ENCODE peak calls at places on chromosomes 5 and 9, in five cellular contexts. One of them, this sample, is unnamed.

GRCh38 chr9:109880276-109881169 is 100.5 kb downstream of the PALM2AKAP2 start:
- DNase-seq in neural progenitor cell: peak; percentile 55
- DNase-seq in PC-9: no peak
- DNase-seq in hepatocyte: peak; percentile 47
- DNase-seq in HCT116: peak; percentile 67
- DNase-seq in this sample: no peak

GRCh38 chr5:9370256-9370655 is 175.6 kb downstream of the SEMA5A start:
- DNase-seq in PC-9: no peak
- DNase-seq in HCT116: no peak
- DNase-seq in hepatocyte: no peak
- DNase-seq in neural progenitor cell: no peak
- DNase-seq in this sample: no peak

GRCh38 chr5:56833325-56833724 is 18.0 kb downstream of the MAP3K1 start:
- DNase-seq in PC-9: peak; percentile 30
- DNase-seq in neural progenitor cell: no peak
- DNase-seq in hepatocyte: no peak
- DNase-seq in HCT116: no peak
- DNase-seq in this sample: no peak

GRCh38 chr5:122972877-122973276 is 63.6 kb downstream of the PPIC start:
- DNase-seq in PC-9: no peak
- DNase-seq in HCT116: no peak
- DNase-seq in hepatocyte: no peak
- DNase-seq in neural progenitor cell: no peak
- DNase-seq in this sample: peak; percentile 29

GRCh38 chr9:68755051-68755450 is 50.0 kb downstream of the PIP5K1B start:
- DNase-seq in PC-9: no peak
- DNase-seq in hepatocyte: no peak
- DNase-seq in neural progenitor cell: no peak
- DNase-seq in HCT116: no peak
- DNase-seq in this sample: no peak

GRCh38 chr5:61162832-61163567 is 732 bp upstream of the SMIM15 start:
- DNase-seq in HCT116: no peak
- DNase-seq in PC-9: peak; percentile 43
- DNase-seq in hepatocyte: no peak
- DNase-seq in neural progenitor cell: peak; percentile 15
- DNase-seq in this sample: peak; percentile 30

GRCh38 chr5:176500511-176500910 is 36.7 kb downstream of the RNF44 start:
- DNase-seq in hepatocyte: no peak
- DNase-seq in neural progenitor cell: no peak
- DNase-seq in PC-9: no peak
- DNase-seq in HCT116: no peak
- DNase-seq in this sample: no peak

GRCh38 chr9:14313378-14313940 is 482 bp downstream of the NFIB start:
- DNase-seq in HCT116: no peak
- DNase-seq in PC-9: no peak
- DNase-seq in neural progenitor cell: peak; percentile 56
- DNase-seq in hepatocyte: peak; percentile 41
- DNase-seq in this sample: no peak

GRCh38 chr5:175385691-175386360 is 58.2 kb downstream of the DRD1 start:
- DNase-seq in PC-9: peak; percentile 51
- DNase-seq in hepatocyte: no peak
- DNase-seq in HCT116: no peak
- DNase-seq in neural progenitor cell: no peak
- DNase-seq in this sample: peak; percentile 71

GRCh38 chr5:98360548-98360947 is 412.9 kb upstream of the RGMB start:
- DNase-seq in PC-9: no peak
- DNase-seq in hepatocyte: no peak
- DNase-seq in HCT116: no peak
- DNase-seq in neural progenitor cell: no peak
- DNase-seq in this sample: no peak

GRCh38 chr5:73867344-73868335 is 241.6 kb downstream of the ARHGEF28 start:
- DNase-seq in PC-9: no peak
- DNase-seq in hepatocyte: no peak
- DNase-seq in HCT116: no peak
- DNase-seq in neural progenitor cell: no peak
- DNase-seq in this sample: peak; percentile 47

GRCh38 chr9:119215651-119216050 is 153.6 kb downstream of the BRINP1 start:
- DNase-seq in neural progenitor cell: no peak
- DNase-seq in hepatocyte: no peak
- DNase-seq in PC-9: no peak
- DNase-seq in HCT116: no peak
- DNase-seq in this sample: no peak

GRCh38 chr9:124074746-124075145 is 63.2 kb downstream of the LHX2 start:
- DNase-seq in neural progenitor cell: no peak
- DNase-seq in hepatocyte: no peak
- DNase-seq in PC-9: peak; percentile 75
- DNase-seq in HCT116: no peak
- DNase-seq in this sample: no peak

GRCh38 chr5:150593593-150593992 is 46.9 kb upstream of the SYNPO start:
- DNase-seq in neural progenitor cell: no peak
- DNase-seq in HCT116: no peak
- DNase-seq in PC-9: no peak
- DNase-seq in hepatocyte: no peak
- DNase-seq in this sample: peak; percentile 20

GRCh38 chr9:137168907-137169763 is 716 bp downstream of the LRRC26 start:
- DNase-seq in hepatocyte: peak; percentile 49
- DNase-seq in HCT116: peak; percentile 65
- DNase-seq in PC-9: peak; percentile 66
- DNase-seq in neural progenitor cell: peak; percentile 92
- DNase-seq in this sample: peak; percentile 12
- TF ChIP-seq EZH2 in hepatocyte: peak; percentile 25
- TF ChIP-seq EZH2 in HCT116: no peak
- TF ChIP-seq EZH2 in PC-9: no peak
- TF ChIP-seq EZH2 in neural progenitor cell: no peak
- TF ChIP-seq EZH2 in this sample: peak; percentile 82

DNA sequence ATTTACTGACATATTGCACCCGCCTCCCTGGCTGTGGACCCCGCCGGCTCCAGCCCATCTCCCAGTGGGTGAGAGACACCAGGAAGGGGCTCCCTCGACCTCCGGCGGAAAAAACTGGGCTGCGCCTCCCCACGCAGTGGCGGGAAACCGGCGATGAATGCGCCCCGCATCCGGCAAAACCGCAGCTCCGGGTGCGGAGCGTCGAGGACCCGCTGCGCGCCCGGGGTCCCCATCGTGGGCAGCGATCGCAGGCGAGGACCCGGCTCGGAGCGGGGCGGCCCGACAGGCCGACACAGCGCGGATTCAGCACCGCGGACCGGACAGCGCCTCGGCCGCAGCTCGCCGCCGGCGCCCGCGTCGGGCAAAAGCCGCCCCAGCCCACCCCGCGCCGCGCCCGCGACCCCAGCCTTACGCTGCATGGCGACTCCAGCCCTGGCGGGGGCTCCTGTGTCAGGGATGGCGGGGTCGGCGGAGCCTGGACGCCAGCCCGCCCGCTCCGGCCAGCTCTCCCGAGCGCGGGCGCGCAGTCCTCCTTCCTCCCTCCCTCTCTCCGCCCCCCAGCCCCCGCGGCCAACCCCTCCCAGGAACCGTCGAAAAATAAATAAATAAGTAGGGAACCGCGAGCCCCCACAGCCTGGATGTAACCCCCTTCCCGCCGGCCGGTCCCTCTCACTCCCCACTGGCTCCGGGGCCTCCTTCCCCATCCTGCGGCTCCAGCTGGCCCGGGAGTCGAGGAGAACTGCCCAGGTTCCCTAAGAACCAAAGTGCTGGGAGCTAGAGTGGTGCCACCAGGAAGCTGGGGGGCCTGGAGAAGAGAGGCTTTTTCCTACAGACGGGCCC is 3.1 kb downstream of the LHX3 start:
- DNase-seq in PC-9: no peak
- DNase-seq in hepatocyte: peak; percentile 69
- DNase-seq in HCT116: no peak
- DNase-seq in neural progenitor cell: peak; percentile 92
- DNase-seq in this sample: no peak
- TF ChIP-seq EZH2 in PC-9: no peak
- TF ChIP-seq EZH2 in hepatocyte: no peak
- TF ChIP-seq EZH2 in HCT116: no peak
- TF ChIP-seq EZH2 in neural progenitor cell: peak; percentile 92
- TF ChIP-seq EZH2 in this sample: peak; percentile 87

GRCh38 chr5:3595102-3595961 is at the start of gene IRX1:
- DNase-seq in HCT116: no peak
- DNase-seq in PC-9: no peak
- DNase-seq in hepatocyte: peak; percentile 41
- DNase-seq in neural progenitor cell: peak; percentile 88
- DNase-seq in this sample: peak; percentile 47

GRCh38 chr5:3594514-3595101 is 1.0 kb upstream of the IRX1 start:
- DNase-seq in HCT116: no peak
- DNase-seq in hepatocyte: peak; percentile 51
- DNase-seq in PC-9: no peak
- DNase-seq in neural progenitor cell: peak; percentile 79
- DNase-seq in this sample: peak; percentile 49

GRCh38 chr5:3597727-3598082 is 2.1 kb downstream of the IRX1 start:
- DNase-seq in neural progenitor cell: no peak
- DNase-seq in PC-9: no peak
- DNase-seq in HCT116: no peak
- DNase-seq in hepatocyte: no peak
- DNase-seq in this sample: peak; percentile 45

GRCh38 chr5:3597002-3597726 is 1.5 kb downstream of the IRX1 start:
- DNase-seq in HCT116: no peak
- DNase-seq in neural progenitor cell: peak; percentile 62
- DNase-seq in hepatocyte: no peak
- DNase-seq in PC-9: no peak
- DNase-seq in this sample: peak; percentile 26

DNA sequence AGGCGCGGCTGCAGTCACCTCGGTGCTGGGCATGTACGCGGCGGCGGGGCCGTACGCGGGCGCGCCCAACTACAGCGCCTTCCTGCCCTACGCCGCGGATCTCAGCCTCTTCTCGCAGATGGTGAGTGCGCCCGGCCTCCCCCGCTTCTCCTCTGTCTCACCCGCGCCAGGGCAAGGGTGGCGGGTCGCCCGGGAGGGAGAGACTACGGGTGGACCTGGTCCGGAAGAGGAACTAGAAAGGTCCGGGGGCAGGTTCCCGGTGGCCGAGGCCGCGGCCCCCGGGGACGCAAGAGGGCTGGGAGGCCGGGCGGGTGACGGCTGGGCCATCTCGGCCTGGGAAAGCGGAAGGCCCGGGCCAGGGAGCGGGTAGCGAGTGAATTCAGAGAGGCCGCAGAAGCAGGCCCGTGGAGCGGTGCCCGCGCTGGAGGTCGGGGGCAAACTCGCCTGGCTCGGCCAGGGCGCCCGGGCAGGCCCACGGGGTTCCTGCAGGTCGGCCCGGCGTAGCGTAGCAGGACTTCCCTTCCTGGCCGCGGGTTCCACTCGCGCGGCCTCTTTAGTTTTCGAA is 711 bp downstream of the IRX1 start:
- DNase-seq in hepatocyte: peak; percentile 22
- DNase-seq in HCT116: no peak
- DNase-seq in neural progenitor cell: peak; percentile 68
- DNase-seq in PC-9: no peak
- DNase-seq in this sample: peak; percentile 40
- TF ChIP-seq EZH2 in hepatocyte: no peak
- TF ChIP-seq EZH2 in HCT116: no peak
- TF ChIP-seq EZH2 in neural progenitor cell: peak; percentile 81
- TF ChIP-seq EZH2 in PC-9: no peak
- TF ChIP-seq EZH2 in this sample: no peak

DNA sequence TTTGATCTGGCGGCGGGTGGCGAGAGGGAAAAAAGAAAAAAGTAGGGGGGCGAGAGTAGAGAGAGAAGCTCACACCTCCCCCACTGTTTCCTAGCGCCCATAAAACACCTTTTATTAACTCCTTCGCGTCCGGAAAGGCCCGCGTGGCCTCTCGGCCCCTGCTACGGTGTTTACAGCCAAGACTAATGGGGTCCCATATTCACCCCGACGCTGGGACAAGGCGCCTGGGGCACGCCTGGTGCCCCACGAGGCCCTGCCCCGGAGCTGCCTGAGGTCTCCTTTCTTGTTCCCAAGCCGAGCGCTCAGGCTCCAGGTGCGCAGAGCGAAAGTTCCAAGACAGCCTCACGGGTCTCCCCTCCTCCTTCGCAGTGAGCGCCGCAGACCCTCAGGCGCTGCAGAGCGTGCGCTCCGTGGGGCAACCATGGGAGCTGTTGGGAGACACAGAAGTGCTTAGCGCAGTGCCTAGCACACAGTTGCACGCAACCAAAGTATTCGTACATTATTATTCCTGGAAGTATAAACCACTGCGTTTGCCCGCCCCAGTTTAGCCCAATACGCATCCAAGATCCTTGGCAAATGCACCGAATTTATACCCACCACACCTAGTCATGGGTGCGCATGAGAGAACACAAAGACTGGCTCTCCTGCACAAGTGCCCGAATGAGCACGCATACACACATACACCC is 4.3 kb downstream of the HAND1 start:
- DNase-seq in HCT116: no peak
- DNase-seq in PC-9: no peak
- DNase-seq in neural progenitor cell: peak; percentile 62
- DNase-seq in hepatocyte: no peak
- DNase-seq in this sample: no peak
- TF ChIP-seq EZH2 in HCT116: no peak
- TF ChIP-seq EZH2 in PC-9: no peak
- TF ChIP-seq EZH2 in neural progenitor cell: peak; percentile 91
- TF ChIP-seq EZH2 in hepatocyte: peak; percentile 77
- TF ChIP-seq EZH2 in this sample: peak; percentile 92

GRCh38 chr5:154484393-154484944 is 6.4 kb upstream of the HAND1 start:
- DNase-seq in PC-9: no peak
- DNase-seq in neural progenitor cell: peak; percentile 32
- DNase-seq in HCT116: no peak
- DNase-seq in hepatocyte: no peak
- DNase-seq in this sample: no peak

GRCh38 chr5:154480847-154481246 is 2.8 kb upstream of the HAND1 start:
- DNase-seq in HCT116: no peak
- DNase-seq in neural progenitor cell: no peak
- DNase-seq in PC-9: no peak
- DNase-seq in hepatocyte: no peak
- DNase-seq in this sample: no peak

GRCh38 chr5:154483654-154484392 is 5.8 kb upstream of the HAND1 start:
- DNase-seq in hepatocyte: no peak
- DNase-seq in HCT116: no peak
- DNase-seq in PC-9: no peak
- DNase-seq in neural progenitor cell: peak; percentile 60
- DNase-seq in this sample: no peak

GRCh38 chr5:154481584-154482381 is 3.8 kb upstream of the HAND1 start:
- DNase-seq in HCT116: no peak
- DNase-seq in neural progenitor cell: no peak
- DNase-seq in hepatocyte: no peak
- DNase-seq in PC-9: no peak
- DNase-seq in this sample: no peak

GRCh38 chr5:154482528-154483449 is 4.8 kb upstream of the HAND1 start:
- DNase-seq in HCT116: no peak
- DNase-seq in neural progenitor cell: peak; percentile 23
- DNase-seq in hepatocyte: peak; percentile 81
- DNase-seq in PC-9: no peak
- DNase-seq in this sample: no peak
- TF ChIP-seq EZH2 in HCT116: no peak
- TF ChIP-seq EZH2 in neural progenitor cell: peak; percentile 98
- TF ChIP-seq EZH2 in hepatocyte: peak; percentile 64
- TF ChIP-seq EZH2 in PC-9: no peak
- TF ChIP-seq EZH2 in this sample: peak; percentile 61

GRCh38 chr5:159099049-159099760 is 511 bp downstream of the EBF1 start:
- DNase-seq in hepatocyte: peak; percentile 62
- DNase-seq in HCT116: no peak
- DNase-seq in PC-9: no peak
- DNase-seq in neural progenitor cell: peak; percentile 86
- DNase-seq in this sample: peak; percentile 57
- TF ChIP-seq EZH2 in hepatocyte: no peak
- TF ChIP-seq EZH2 in HCT116: no peak
- TF ChIP-seq EZH2 in PC-9: no peak
- TF ChIP-seq EZH2 in neural progenitor cell: no peak
- TF ChIP-seq EZH2 in this sample: no peak

GRCh38 chr9:135978650-135979461 is 17.7 kb upstream of the UBAC1 start:
- DNase-seq in PC-9: no peak
- DNase-seq in hepatocyte: no peak
- DNase-seq in neural progenitor cell: no peak
- DNase-seq in HCT116: no peak
- DNase-seq in this sample: no peak
- TF ChIP-seq EZH2 in PC-9: no peak
- TF ChIP-seq EZH2 in hepatocyte: no peak
- TF ChIP-seq EZH2 in neural progenitor cell: no peak
- TF ChIP-seq EZH2 in HCT116: no peak
- TF ChIP-seq EZH2 in this sample: no peak